ENCODE peak calls at places on chromosomes 5 and 9, in seven cellular contexts. One of them, this sample, is unnamed.

GRCh38 chr5:95846554-95847260 is 24.2 kb upstream of the GLRX start:
- DNase-seq in endodermal cell: peak
- DNase-seq in GM12865: peak
- DNase-seq in cardiac fibroblast: peak
- DNase-seq in fibroblast of lung: peak
- DNase-seq in right lobe of liver: peak
- DNase-seq in tibial nerve: peak
- DNase-seq in this sample: peak

GRCh38 chr9:98022447-98022846 is 34.1 kb upstream of the NANS start:
- DNase-seq in endodermal cell: no peak
- DNase-seq in GM12865: no peak
- DNase-seq in cardiac fibroblast: peak
- DNase-seq in fibroblast of lung: peak
- DNase-seq in right lobe of liver: no peak
- DNase-seq in tibial nerve: no peak
- DNase-seq in this sample: no peak

GRCh38 chr9:134666801-134667200 is 25.2 kb downstream of the COL5A1 start:
- DNase-seq in endodermal cell: no peak
- DNase-seq in GM12865: no peak
- DNase-seq in cardiac fibroblast: peak
- DNase-seq in fibroblast of lung: peak
- DNase-seq in right lobe of liver: no peak
- DNase-seq in tibial nerve: no peak
- DNase-seq in this sample: no peak

GRCh38 chr9:69877852-69878507 is 57.4 kb downstream of the CFAP95 start:
- DNase-seq in endodermal cell: no peak
- DNase-seq in GM12865: peak
- DNase-seq in cardiac fibroblast: peak
- DNase-seq in fibroblast of lung: peak
- DNase-seq in right lobe of liver: no peak
- DNase-seq in tibial nerve: peak
- DNase-seq in this sample: no peak

GRCh38 chr5:18802336-18802735 is 1168.1 kb downstream of the TAF11L14 start:
- DNase-seq in endodermal cell: no peak
- DNase-seq in GM12865: no peak
- DNase-seq in cardiac fibroblast: no peak
- DNase-seq in fibroblast of lung: no peak
- DNase-seq in right lobe of liver: no peak
- DNase-seq in tibial nerve: no peak
- DNase-seq in this sample: no peak

GRCh38 chr5:115309751-115310370 is 13.4 kb upstream of the CCDC112 start:
- DNase-seq in endodermal cell: no peak
- DNase-seq in GM12865: peak
- DNase-seq in cardiac fibroblast: peak
- DNase-seq in fibroblast of lung: peak
- DNase-seq in right lobe of liver: no peak
- DNase-seq in tibial nerve: no peak
- DNase-seq in this sample: no peak

GRCh38 chr5:174222891-174223290 is 177.4 kb downstream of the NSG2 start:
- DNase-seq in endodermal cell: peak
- DNase-seq in GM12865: no peak
- DNase-seq in cardiac fibroblast: no peak
- DNase-seq in fibroblast of lung: no peak
- DNase-seq in right lobe of liver: no peak
- DNase-seq in tibial nerve: no peak
- DNase-seq in this sample: no peak

GRCh38 chr5:83474170-83474796 is 2.7 kb downstream of the VCAN start:
- DNase-seq in endodermal cell: peak
- DNase-seq in GM12865: peak
- DNase-seq in cardiac fibroblast: peak
- DNase-seq in fibroblast of lung: peak
- DNase-seq in right lobe of liver: peak
- DNase-seq in tibial nerve: peak
- DNase-seq in this sample: no peak

GRCh38 chr9:103397868-103398600 is 402.9 kb downstream of the CYLC2 start:
- DNase-seq in endodermal cell: peak
- DNase-seq in GM12865: peak
- DNase-seq in cardiac fibroblast: peak
- DNase-seq in fibroblast of lung: no peak
- DNase-seq in right lobe of liver: peak
- DNase-seq in tibial nerve: no peak
- DNase-seq in this sample: no peak

GRCh38 chr5:172691886-172692285 is 50.8 kb downstream of the NEURL1B start:
- DNase-seq in endodermal cell: peak
- DNase-seq in GM12865: no peak
- DNase-seq in cardiac fibroblast: no peak
- DNase-seq in fibroblast of lung: no peak
- DNase-seq in right lobe of liver: no peak
- DNase-seq in tibial nerve: no peak
- DNase-seq in this sample: no peak

GRCh38 chr9:99787552-99787951 is 34.1 kb upstream of the NR4A3 start:
- DNase-seq in endodermal cell: no peak
- DNase-seq in GM12865: no peak
- DNase-seq in cardiac fibroblast: no peak
- DNase-seq in fibroblast of lung: no peak
- DNase-seq in right lobe of liver: no peak
- DNase-seq in tibial nerve: no peak
- DNase-seq in this sample: no peak

GRCh38 chr9:137876781-137877386 is 698 bp upstream of the CACNA1B start:
- DNase-seq in endodermal cell: no peak
- DNase-seq in GM12865: no peak
- DNase-seq in cardiac fibroblast: no peak
- DNase-seq in fibroblast of lung: no peak
- DNase-seq in right lobe of liver: no peak
- DNase-seq in tibial nerve: no peak
- DNase-seq in this sample: no peak

GRCh38 chr9:85349046-85349445 is 392.7 kb downstream of the AGTPBP1 start:
- DNase-seq in endodermal cell: no peak
- DNase-seq in GM12865: no peak
- DNase-seq in cardiac fibroblast: no peak
- DNase-seq in fibroblast of lung: no peak
- DNase-seq in right lobe of liver: no peak
- DNase-seq in tibial nerve: no peak
- DNase-seq in this sample: no peak

GRCh38 chr9:2015581-2016410 is 649 bp downstream of the SMARCA2 start:
- DNase-seq in endodermal cell: peak
- DNase-seq in GM12865: peak
- DNase-seq in cardiac fibroblast: peak
- DNase-seq in fibroblast of lung: peak
- DNase-seq in right lobe of liver: peak
- DNase-seq in tibial nerve: peak
- DNase-seq in this sample: peak

GRCh38 chr9:90919883-90920282 is 118.3 kb downstream of the SYK start:
- DNase-seq in endodermal cell: no peak
- DNase-seq in GM12865: no peak
- DNase-seq in cardiac fibroblast: no peak
- DNase-seq in fibroblast of lung: no peak
- DNase-seq in right lobe of liver: no peak
- DNase-seq in tibial nerve: no peak
- DNase-seq in this sample: no peak

GRCh38 chr5:362978-363765 is 41.7 kb downstream of the AHRR start:
- DNase-seq in endodermal cell: no peak
- DNase-seq in GM12865: no peak
- DNase-seq in cardiac fibroblast: no peak
- DNase-seq in fibroblast of lung: no peak
- DNase-seq in right lobe of liver: no peak
- DNase-seq in tibial nerve: no peak
- DNase-seq in this sample: no peak

DNA sequence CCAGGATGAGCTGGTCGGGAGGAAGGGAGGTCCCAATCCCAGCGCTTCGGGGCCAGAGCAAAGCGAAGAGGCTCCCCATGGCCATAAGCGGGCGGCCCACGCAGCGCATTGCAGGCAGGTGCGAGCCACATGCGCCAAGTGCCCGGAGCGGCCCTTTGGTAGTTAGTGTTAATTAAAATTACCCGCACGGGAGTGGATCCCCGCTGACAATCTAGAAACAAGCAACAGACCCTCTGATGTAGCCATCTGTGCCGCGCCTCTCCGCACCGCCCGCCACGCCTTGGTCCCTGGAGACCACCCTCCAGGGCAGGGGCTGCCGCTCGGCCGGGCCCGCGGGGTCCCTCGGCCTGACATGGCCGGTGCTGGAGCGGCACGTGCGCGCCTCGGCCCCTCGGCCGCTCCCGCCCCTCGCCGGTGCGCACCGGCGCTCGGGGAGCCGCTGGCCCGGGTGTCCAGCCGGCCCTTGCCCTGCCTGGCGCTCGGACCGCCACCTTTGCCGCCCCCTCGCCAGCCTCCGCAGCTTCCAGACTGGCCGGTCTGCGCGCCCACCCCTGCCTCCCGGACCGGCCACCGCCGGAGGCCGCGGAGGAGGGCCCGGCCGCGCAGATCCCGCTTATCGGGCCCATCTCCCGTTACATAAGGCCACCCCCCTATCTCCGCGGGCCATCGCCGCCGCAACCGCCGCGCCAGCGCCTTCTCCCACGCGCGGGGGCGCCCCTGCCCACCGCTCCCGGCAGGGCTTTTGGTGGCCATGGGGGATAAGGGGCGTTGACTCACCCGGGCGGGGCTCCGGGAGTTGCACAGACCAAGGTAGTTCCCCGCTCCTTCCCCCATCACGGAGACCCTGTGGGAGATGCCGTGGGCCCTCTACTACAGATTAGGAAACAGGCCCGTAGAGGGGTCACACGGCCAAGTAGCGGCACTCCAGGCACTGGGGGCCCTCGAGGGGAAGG is 1.9 kb upstream of the IL13 start:
- DNase-seq in endodermal cell: peak
- DNase-seq in GM12865: no peak
- DNase-seq in cardiac fibroblast: peak
- DNase-seq in fibroblast of lung: peak
- DNase-seq in right lobe of liver: no peak
- DNase-seq in tibial nerve: no peak
- DNase-seq in this sample: no peak
- TF ChIP-seq CTCF in endodermal cell: no peak
- TF ChIP-seq CTCF in GM12865: peak
- TF ChIP-seq CTCF in cardiac fibroblast: no peak
- TF ChIP-seq CTCF in fibroblast of lung: no peak
- TF ChIP-seq CTCF in right lobe of liver: no peak
- TF ChIP-seq CTCF in tibial nerve: no peak
- TF ChIP-seq CTCF in this sample: no peak

DNA sequence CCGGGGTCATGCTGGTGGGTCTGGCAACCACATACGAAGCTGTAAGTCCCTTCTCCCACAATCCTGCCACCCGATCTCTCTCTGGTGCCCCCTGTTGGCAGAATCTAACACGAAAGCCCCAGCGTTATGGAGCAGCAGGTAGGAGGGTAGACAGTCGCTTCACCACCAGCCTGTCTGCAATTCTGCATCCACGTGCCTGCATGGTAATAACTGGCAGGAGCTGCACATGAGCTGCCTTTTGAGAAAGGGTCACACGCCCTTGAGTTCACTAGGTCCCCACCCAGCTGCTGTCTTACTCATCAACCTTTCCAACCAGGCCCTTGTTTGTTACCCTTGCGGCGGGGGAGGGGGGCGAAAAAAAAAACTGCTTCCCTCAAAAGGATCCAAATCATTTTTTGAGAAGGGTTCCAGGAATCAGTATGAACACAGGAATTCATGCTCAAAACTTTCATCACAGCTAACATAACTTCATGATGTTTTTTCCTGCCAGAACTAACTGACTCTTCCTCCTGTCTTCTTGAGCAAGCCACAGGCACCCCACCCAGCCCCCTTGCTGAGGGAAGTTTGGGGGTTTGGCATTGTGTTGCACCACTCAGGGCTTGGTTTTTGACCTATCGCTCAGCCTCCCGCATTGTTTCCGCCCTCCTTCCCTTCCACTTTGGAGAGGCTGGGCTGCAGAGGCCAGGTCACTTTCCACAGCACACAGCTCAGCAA is 19.6 kb upstream of the TMEM252 start:
- DNase-seq in endodermal cell: peak
- DNase-seq in GM12865: peak
- DNase-seq in cardiac fibroblast: peak
- DNase-seq in fibroblast of lung: peak
- DNase-seq in right lobe of liver: peak
- DNase-seq in tibial nerve: peak
- DNase-seq in this sample: peak
- TF ChIP-seq CTCF in endodermal cell: peak
- TF ChIP-seq CTCF in GM12865: peak
- TF ChIP-seq CTCF in cardiac fibroblast: peak
- TF ChIP-seq CTCF in fibroblast of lung: peak
- TF ChIP-seq CTCF in right lobe of liver: peak
- TF ChIP-seq CTCF in tibial nerve: peak
- TF ChIP-seq CTCF in this sample: peak

GRCh38 chr5:69364414-69364813 is 4.9 kb downstream of the AK6 start:
- DNase-seq in endodermal cell: no peak
- DNase-seq in GM12865: peak
- DNase-seq in cardiac fibroblast: peak
- DNase-seq in fibroblast of lung: peak
- DNase-seq in right lobe of liver: no peak
- DNase-seq in tibial nerve: no peak
- DNase-seq in this sample: no peak

GRCh38 chr5:69359699-69360098 is 9.6 kb downstream of the AK6 start:
- DNase-seq in endodermal cell: no peak
- DNase-seq in GM12865: no peak
- DNase-seq in cardiac fibroblast: no peak
- DNase-seq in fibroblast of lung: no peak
- DNase-seq in right lobe of liver: no peak
- DNase-seq in tibial nerve: no peak
- DNase-seq in this sample: no peak

GRCh38 chr5:69364850-69365249 is 4.5 kb downstream of the AK6 start:
- DNase-seq in endodermal cell: no peak
- DNase-seq in GM12865: no peak
- DNase-seq in cardiac fibroblast: peak
- DNase-seq in fibroblast of lung: peak
- DNase-seq in right lobe of liver: no peak
- DNase-seq in tibial nerve: no peak
- DNase-seq in this sample: no peak

GRCh38 chr5:69360442-69360841 is 8.9 kb downstream of the AK6 start:
- DNase-seq in endodermal cell: no peak
- DNase-seq in GM12865: no peak
- DNase-seq in cardiac fibroblast: no peak
- DNase-seq in fibroblast of lung: no peak
- DNase-seq in right lobe of liver: no peak
- DNase-seq in tibial nerve: no peak
- DNase-seq in this sample: no peak
- TF ChIP-seq CTCF in endodermal cell: no peak
- TF ChIP-seq CTCF in GM12865: no peak
- TF ChIP-seq CTCF in cardiac fibroblast: no peak
- TF ChIP-seq CTCF in fibroblast of lung: no peak
- TF ChIP-seq CTCF in right lobe of liver: no peak
- TF ChIP-seq CTCF in tibial nerve: no peak
- TF ChIP-seq CTCF in this sample: no peak

DNA sequence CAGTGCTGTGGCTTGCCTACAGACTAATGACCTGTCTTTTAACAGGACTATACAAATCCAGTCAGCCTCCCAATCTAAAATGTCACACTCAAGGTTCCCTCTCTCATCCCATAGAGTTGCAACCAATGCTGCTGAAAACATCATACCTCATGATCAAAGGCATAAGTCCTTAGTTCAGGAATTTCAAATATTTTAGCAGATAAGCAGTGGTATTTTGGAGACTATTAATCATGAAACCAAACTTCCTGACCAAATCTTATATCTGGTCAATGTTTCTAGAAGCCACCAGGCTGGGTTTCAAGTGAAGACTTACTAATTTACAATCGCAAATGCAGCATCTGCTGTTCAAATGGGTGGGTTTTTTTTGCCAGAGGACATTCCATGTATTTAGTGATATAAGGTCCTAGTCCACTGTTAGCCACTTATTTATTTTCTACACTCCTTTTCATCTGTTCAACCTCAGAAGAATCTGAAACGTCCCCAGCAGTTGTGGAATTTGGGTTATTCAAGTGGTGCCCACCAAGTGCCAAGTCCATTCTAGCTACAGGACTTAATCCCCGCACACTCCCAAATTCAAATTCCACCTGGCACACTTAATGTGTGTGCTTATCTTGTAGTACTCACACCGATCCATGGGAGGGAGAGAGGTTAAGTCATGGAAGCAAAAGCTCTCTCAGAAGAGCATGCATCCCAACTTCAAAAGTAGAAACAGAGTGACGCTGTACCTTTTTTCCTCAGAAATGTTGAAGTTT is 5.8 kb downstream of the TAS2R1 start:
- DNase-seq in endodermal cell: no peak
- DNase-seq in GM12865: no peak
- DNase-seq in cardiac fibroblast: no peak
- DNase-seq in fibroblast of lung: no peak
- DNase-seq in right lobe of liver: no peak
- DNase-seq in tibial nerve: no peak
- DNase-seq in this sample: no peak
- TF ChIP-seq CTCF in endodermal cell: no peak
- TF ChIP-seq CTCF in GM12865: no peak
- TF ChIP-seq CTCF in cardiac fibroblast: no peak
- TF ChIP-seq CTCF in fibroblast of lung: no peak
- TF ChIP-seq CTCF in right lobe of liver: no peak
- TF ChIP-seq CTCF in tibial nerve: no peak
- TF ChIP-seq CTCF in this sample: no peak